ENCODE peak calls at places on chromosomes 7 and 10, in eight cellular contexts. J, L, O, M, P, E, I and T are unnamed samples.

GRCh38 chr10:88149906-88150305 is 286.5 kb downstream of the PTEN start:
- DNase-seq in L (no peak), M (peak), O (no peak), E (no peak), I (no peak), J (peak), P (peak), T (no peak)

GRCh38 chr7:97004237-97004930 is 969 bp upstream of the DLX6 start:
- DNase-seq in L (no peak), O (no peak), P (no peak), M (no peak), E (no peak), I (no peak), J (no peak), T (no peak)

GRCh38 chr7:1236831-1237701 is 4.4 kb downstream of the UNCX start:
- DNase-seq in P (no peak), I (no peak), L (no peak), O (no peak), J (no peak), E (no peak), M (no peak), T (no peak)

GRCh38 chr10:21021843-21022594 is 124.9 kb upstream of the NEBL start:
- DNase-seq in L (no peak), O (no peak), I (no peak), P (no peak), J (peak), E (no peak), M (no peak), T (no peak)

GRCh38 chr10:28496481-28496961 is 36.4 kb upstream of the WAC start:
- DNase-seq in P (no peak), M (no peak), I (no peak), E (no peak), J (no peak), O (no peak), L (no peak), T (no peak)

GRCh38 chr7:103691291-103691690 is 245.3 kb upstream of the SLC26A5 start:
- DNase-seq in L (no peak), I (no peak), O (no peak), J (no peak), M (no peak), E (no peak), P (no peak), T (no peak)

GRCh38 chr7:34838329-34838728 is 180.3 kb downstream of the NPSR1 start:
- DNase-seq in I (no peak), M (no peak), O (no peak), E (no peak), J (peak), P (no peak), L (no peak), T (no peak)

GRCh38 chr10:101014230-101014884 is 14.7 kb downstream of the LZTS2 start:
- DNase-seq in I (peak), P (peak), O (peak), E (peak), L (no peak), J (peak), M (peak), T (peak)

GRCh38 chr7:108246227-108246837 is 116.2 kb upstream of the LAMB4 start:
- DNase-seq in J (peak), I (peak), M (peak), E (peak), P (peak), L (peak), O (no peak), T (no peak)

GRCh38 chr7:50939026-50939425 is 156.3 kb upstream of the GRB10 start:
- DNase-seq in L (no peak), P (peak), I (no peak), O (no peak), J (peak), M (no peak), E (no peak), T (no peak)

GRCh38 chr10:7507887-7508726 is 97.3 kb upstream of the SFMBT2 start:
- DNase-seq in L (no peak), J (no peak), M (no peak), P (no peak), E (no peak), O (no peak), I (peak), T (no peak)

GRCh38 chr10:36109399-36110023 is 467.4 kb upstream of the FZD8 start:
- DNase-seq in O (no peak), E (no peak), I (no peak), L (no peak), M (no peak), J (no peak), P (no peak), T (no peak)

GRCh38 chr10:47287365-47287802 is 12.6 kb upstream of the GDF10 start:
- DNase-seq in L (no peak), J (no peak), O (no peak), I (peak), M (no peak), E (no peak), P (no peak), T (no peak)

GRCh38 chr7:36315309-36315948 is 74.2 kb upstream of the ANLN start:
- DNase-seq in E (no peak), L (no peak), J (no peak), M (no peak), P (no peak), I (no peak), O (no peak), T (no peak)

GRCh38 chr7:117143066-117143465 is 179.8 kb downstream of the WNT2 start:
- DNase-seq in P (no peak), J (no peak), M (no peak), E (no peak), I (no peak), L (no peak), O (no peak), T (no peak)

GRCh38 chr7:15571303-15571878 is 9.6 kb upstream of the AGMO start:
- DNase-seq in L (no peak), P (peak), E (no peak), I (no peak), J (peak), O (no peak), M (no peak), T (no peak)

GRCh38 chr7:132837529-132837928 is 244.4 kb downstream of the CHCHD3 start:
- DNase-seq in O (no peak), J (no peak), M (no peak), I (no peak), E (no peak), L (no peak), P (no peak), T (no peak)

GRCh38 chr10:20040012-20040411 is 223.8 kb downstream of the PLXDC2 start:
- DNase-seq in M (no peak), P (no peak), J (peak), L (no peak), O (no peak), I (no peak), E (peak), T (no peak)

GRCh38 chr7:17302575-17303142 is 4.2 kb downstream of the AHR start:
- DNase-seq in L (no peak), E (peak), P (no peak), J (peak), M (peak), O (no peak), I (no peak), T (peak)

GRCh38 chr7:116258734-116259133 is 48.4 kb downstream of the TES start:
- DNase-seq in L (no peak), I (peak), P (peak), E (peak), M (peak), O (no peak), J (peak), T (no peak)

GRCh38 chr10:27413387-27413786 is 90.7 kb upstream of the RAB18 start:
- DNase-seq in J (no peak), I (no peak), L (no peak), P (no peak), O (no peak), E (no peak), M (no peak), T (no peak)

GRCh38 chr7:93943816-93944540 is 22.4 kb downstream of the GNG11 start:
- DNase-seq in M (no peak), P (no peak), J (no peak), L (no peak), O (no peak), I (no peak), E (no peak), T (no peak)

GRCh38 chr10:30821269-30821993 is 191.9 kb upstream of the LYZL2 start:
- DNase-seq in J (no peak), P (no peak), E (no peak), O (no peak), I (no peak), M (no peak), L (no peak), T (peak)

GRCh38 chr7:128878226-128879105 is 15.8 kb downstream of the ATP6V1F start:
- DNase-seq in L (no peak), J (no peak), O (no peak), M (no peak), I (no peak), E (no peak), P (no peak), T (no peak)

GRCh38 chr10:102601639-102602038 is 42.6 kb upstream of the TRIM8 start:
- DNase-seq in E (no peak), L (no peak), J (no peak), I (no peak), M (no peak), P (no peak), O (no peak), T (no peak)

GRCh38 chr10:132877473-132877872 is 64.9 kb downstream of the CFAP46 start:
- DNase-seq in M (no peak), J (no peak), I (peak), P (no peak), O (no peak), L (no peak), E (no peak), T (no peak)

GRCh38 chr7:70830060-70830395 is 301.9 kb upstream of the GALNT17 start:
- DNase-seq in E (no peak), O (no peak), I (no peak), J (no peak), P (no peak), L (no peak), M (no peak), T (no peak)

GRCh38 chr7:132977234-132977633 is 104.7 kb downstream of the CHCHD3 start:
- DNase-seq in P (no peak), L (no peak), M (no peak), E (no peak), O (no peak), I (no peak), J (no peak), T (no peak)

GRCh38 chr7:70694357-70694908 is 437.5 kb upstream of the GALNT17 start:
- DNase-seq in L (no peak), P (peak), O (no peak), E (no peak), M (no peak), J (peak), I (peak), T (no peak)

GRCh38 chr7:2856388-2857169 is 12.5 kb upstream of the GNA12 start:
- DNase-seq in J (peak), E (no peak), I (no peak), L (no peak), M (peak), O (no peak), P (no peak), T (no peak)

GRCh38 chr7:142862401-142863400 is 7.8 kb downstream of the EPHB6 start:
- DNase-seq in O (no peak), I (no peak), M (no peak), E (no peak), P (no peak), J (no peak), L (no peak), T (no peak)

GRCh38 chr10:117543999-117544728 is 1.6 kb downstream of the EMX2 start:
- DNase-seq in I (no peak), L (no peak), P (no peak), E (peak), J (no peak), M (no peak), O (no peak), T (no peak)

GRCh38 chr7:96114190-96114589 is 207.7 kb downstream of the SLC25A13 start:
- DNase-seq in P (no peak), I (no peak), O (no peak), E (no peak), J (no peak), M (no peak), L (no peak), T (no peak)

GRCh38 chr10:60569681-60570080 is 180.0 kb upstream of the ANK3 start:
- DNase-seq in O (no peak), L (no peak), P (no peak), J (no peak), I (no peak), E (no peak), M (no peak), T (no peak)